ENCODE peak calls at places on chromosome X, in four cellular contexts. One of them, this sample, is unnamed.

GRCh38 chrX:19956923-19957322 is 33.9 kb downstream of the BCLAF3 start:
- DNase-seq in left ventricle myocardium superior: peak
- DNase-seq in EH: peak
- DNase-seq in endothelial cell of umbilical vein: no peak
- DNase-seq in this sample: no peak

GRCh38 chrX:96611619-96612362 is 72.9 kb upstream of the DIAPH2 start:
- DNase-seq in left ventricle myocardium superior: no peak
- DNase-seq in EH: peak
- DNase-seq in endothelial cell of umbilical vein: no peak
- DNase-seq in this sample: no peak

GRCh38 chrX:71168134-71168533 is 23.5 kb downstream of the NLGN3 start:
- DNase-seq in left ventricle myocardium superior: no peak
- DNase-seq in EH: no peak
- DNase-seq in endothelial cell of umbilical vein: no peak
- DNase-seq in this sample: no peak

GRCh38 chrX:50158616-50159015 is 42.2 kb downstream of the AKAP4 start:
- DNase-seq in EH: no peak
- DNase-seq in left ventricle myocardium superior: no peak
- DNase-seq in endothelial cell of umbilical vein: no peak
- DNase-seq in this sample: no peak

GRCh38 chrX:109966246-109966645 is 36.7 kb upstream of the TMEM164 start:
- DNase-seq in left ventricle myocardium superior: no peak
- DNase-seq in endothelial cell of umbilical vein: no peak
- DNase-seq in EH: peak
- DNase-seq in this sample: no peak

GRCh38 chrX:12877386-12877785 is 10.5 kb downstream of the TLR7 start:
- DNase-seq in EH: no peak
- DNase-seq in endothelial cell of umbilical vein: peak
- DNase-seq in left ventricle myocardium superior: no peak
- DNase-seq in this sample: no peak

GRCh38 chrX:66200855-66201795 is 37.1 kb downstream of the HEPH start:
- DNase-seq in left ventricle myocardium superior: no peak
- DNase-seq in EH: peak
- DNase-seq in endothelial cell of umbilical vein: no peak
- DNase-seq in this sample: peak

GRCh38 chrX:15245896-15246295 is 24.0 kb downstream of the ASB9 start:
- DNase-seq in EH: no peak
- DNase-seq in endothelial cell of umbilical vein: no peak
- DNase-seq in left ventricle myocardium superior: no peak
- DNase-seq in this sample: no peak

GRCh38 chrX:26581086-26581485 is 365.1 kb downstream of the MAGEB5 start:
- DNase-seq in left ventricle myocardium superior: no peak
- DNase-seq in endothelial cell of umbilical vein: no peak
- DNase-seq in EH: peak
- DNase-seq in this sample: no peak

GRCh38 chrX:153791104-153791852 is 2.9 kb downstream of the IDH3G start:
- DNase-seq in endothelial cell of umbilical vein: no peak
- DNase-seq in EH: no peak
- DNase-seq in left ventricle myocardium superior: no peak
- DNase-seq in this sample: no peak

GRCh38 chrX:149950681-149951080 is 12.4 kb upstream of the EOLA2 start:
- DNase-seq in left ventricle myocardium superior: no peak
- DNase-seq in EH: peak
- DNase-seq in endothelial cell of umbilical vein: peak
- DNase-seq in this sample: peak

GRCh38 chrX:54785901-54786300 is 12.2 kb downstream of the ITIH6 start:
- DNase-seq in left ventricle myocardium superior: no peak
- DNase-seq in EH: peak
- DNase-seq in endothelial cell of umbilical vein: no peak
- DNase-seq in this sample: peak

GRCh38 chrX:110087485-110088356 is 84.8 kb downstream of the TMEM164 start:
- DNase-seq in endothelial cell of umbilical vein: peak
- DNase-seq in left ventricle myocardium superior: no peak
- DNase-seq in EH: peak
- DNase-seq in this sample: no peak

GRCh38 chrX:69387559-69388487 is 116.3 kb upstream of the NALF2 start:
- DNase-seq in EH: peak
- DNase-seq in endothelial cell of umbilical vein: peak
- DNase-seq in left ventricle myocardium superior: peak
- DNase-seq in this sample: peak

This sample was measured in RPMI8226.